ENCODE peak calls at places on chromosomes 7 and 10, in ten cellular contexts. B is astrocyte, Z is PC-3, C is thoracic aorta, W is A549, V is nephron progenitor cell, T is AG04450, Q is cardiac muscle cell, U is neural progenitor cell, X is body of pancreas. A is an unnamed sample.

GRCh38 chr10:36366843-36367242 is 724.7 kb upstream of the FZD8 start:
- DNase-seq in B (peak; percentile 11), X (no peak), T (no peak), W (no peak), Q (peak; percentile 25), Z (no peak), U (no peak), C (no peak), V (no peak), A (no peak)

GRCh38 chr10:33365871-33366411 is 31.5 kb upstream of the NRP1 start:
- DNase-seq in T (peak; percentile 76), X (no peak), Q (peak; percentile 85), C (no peak), U (no peak), Z (peak; percentile 100), W (peak; percentile 21), B (peak; percentile 98), V (no peak), A (no peak)

GRCh38 chr7:98805956-98806838 is 63.6 kb downstream of the TMEM130 start:
- DNase-seq in C (no peak), B (no peak), Z (no peak), Q (no peak), X (no peak), U (no peak), V (no peak), T (no peak), W (no peak), A (no peak)

GRCh38 chr7:82624337-82624736 is 180.8 kb upstream of the CACNA2D1 start:
- DNase-seq in B (peak; percentile 99), C (no peak), Z (peak; percentile 6), U (no peak), X (no peak), T (peak; percentile 74), Q (peak; percentile 86), W (no peak), V (no peak), A (no peak)

GRCh38 chr7:156474241-156474743 is 166.3 kb upstream of the RNF32 start:
- DNase-seq in X (no peak), B (peak; percentile 82), C (no peak), T (peak; percentile 41), W (peak; percentile 27), U (no peak), V (no peak), Q (no peak), Z (peak; percentile 79), A (no peak)

GRCh38 chr7:101108961-101109360 is 17.9 kb upstream of the SERPINE1 start:
- DNase-seq in W (peak; percentile 53), V (no peak), Q (no peak), B (no peak), U (no peak), C (no peak), X (no peak), T (no peak), Z (peak; percentile 91), A (no peak)

GRCh38 chr7:117997862-117998825 is 124.9 kb upstream of the CTTNBP2 start:
- DNase-seq in Z (peak; percentile 78), Q (no peak), V (no peak), X (no peak), B (peak; percentile 42), T (no peak), U (no peak), C (no peak), W (no peak), A (no peak)

GRCh38 chr7:28348631-28349030 is 63.7 kb upstream of the CREB5 start:
- DNase-seq in Q (no peak), Z (peak; percentile 48), B (no peak), U (no peak), V (no peak), W (no peak), C (no peak), X (peak; percentile 26), T (no peak), A (no peak)

GRCh38 chr10:90352288-90352687 is 505.6 kb downstream of the HTR7 start:
- DNase-seq in U (peak; percentile 8), B (no peak), T (no peak), Q (peak; percentile 14), W (no peak), Z (no peak), X (no peak), C (no peak), V (no peak), A (no peak)

GRCh38 chr7:157425137-157425731 is 88.4 kb downstream of the DNAJB6 start:
- DNase-seq in U (no peak), V (no peak), C (no peak), Q (no peak), Z (no peak), W (no peak), T (no peak), B (no peak), X (no peak), A (no peak)

GRCh38 chr7:140512317-140513000 is 33.2 kb upstream of the MKRN1 start:
- DNase-seq in T (no peak), C (no peak), U (no peak), W (peak; percentile 35), Q (peak; percentile 12), V (no peak), X (peak; percentile 71), B (no peak), Z (peak; percentile 67), A (no peak)

GRCh38 chr7:132092106-132092505 is 484.2 kb downstream of the PLXNA4 start:
- DNase-seq in X (no peak), B (no peak), V (no peak), Q (no peak), C (no peak), W (no peak), Z (peak; percentile 7), U (no peak), T (no peak), A (no peak)

GRCh38 chr10:57621466-57621865 is 646.2 kb downstream of the IPMK start:
- DNase-seq in X (no peak), W (no peak), Z (no peak), U (no peak), C (no peak), B (no peak), Q (no peak), V (no peak), T (no peak), A (no peak)

GRCh38 chr10:34615770-34616169 is 199.3 kb downstream of the PARD3 start:
- DNase-seq in T (no peak), W (no peak), Q (no peak), V (no peak), B (peak; percentile 28), C (no peak), Z (no peak), U (no peak), X (no peak), A (no peak)

GRCh38 chr7:36129048-36129534 is 24.0 kb upstream of the EEPD1 start:
- DNase-seq in T (no peak), C (no peak), B (peak; percentile 69), V (no peak), U (no peak), W (peak; percentile 66), Z (peak; percentile 69), Q (peak; percentile 65), X (peak; percentile 68), A (no peak)

GRCh38 chr10:86945361-86946214 is 11.8 kb downstream of the MMRN2 start:
- DNase-seq in V (peak; percentile 49), U (peak; percentile 79), C (peak; percentile 3), X (peak; percentile 46), Q (peak; percentile 33), T (no peak), Z (no peak), W (no peak), B (no peak), A (no peak)

GRCh38 chr7:44046321-44047061 is 2.0 kb downstream of the DBNL start:
- DNase-seq in C (no peak), T (no peak), U (no peak), W (no peak), B (no peak), Z (no peak), Q (no peak), V (no peak), X (no peak), A (no peak)

DNA sequence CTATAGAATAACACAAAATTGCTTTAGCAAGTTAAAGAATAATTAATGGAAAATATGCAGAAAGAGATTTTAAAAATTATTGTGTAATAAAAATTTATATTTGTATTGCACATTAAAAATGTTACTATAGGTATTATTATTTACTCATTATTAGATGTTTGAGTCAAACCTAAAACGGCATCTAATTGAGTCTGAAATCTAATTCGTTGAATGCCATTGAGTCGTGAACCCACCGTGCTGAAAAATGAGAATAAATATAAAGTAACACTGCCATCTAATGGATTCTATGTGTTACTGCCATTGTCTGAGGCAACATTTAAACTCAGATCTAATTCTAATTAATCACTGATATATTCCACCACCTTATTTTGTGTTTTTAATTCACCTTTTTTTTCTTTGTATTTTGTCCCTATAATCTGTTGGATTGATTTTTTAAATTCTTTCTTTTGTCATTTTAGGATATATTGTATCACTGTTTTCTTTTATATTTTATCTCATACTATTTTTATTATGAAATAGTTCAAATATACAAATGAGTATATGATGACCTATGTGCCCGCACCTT is 62.2 kb downstream of the SAMD9 start:
- DNase-seq in Z (peak; percentile 63), W (peak; percentile 30), B (peak; percentile 18), C (no peak), X (no peak), V (no peak), T (no peak), Q (peak; percentile 64), U (peak; percentile 62), A (no peak)
- TF ChIP-seq CTCF in Z (peak; percentile 72), W (peak; percentile 89), B (peak; percentile 75), C (peak; percentile 78), X (peak; percentile 92), V (peak; percentile 75), T (peak; percentile 64), Q (peak; percentile 61), U (peak; percentile 81), A (peak; percentile 90)

GRCh38 chr7:148286150-148286549 is 304.4 kb upstream of the C7orf33 start:
- DNase-seq in T (no peak), U (peak; percentile 48), X (no peak), Q (peak; percentile 10), V (no peak), B (no peak), W (no peak), C (no peak), Z (peak; percentile 54), A (no peak)
- TF ChIP-seq CTCF in T (no peak), U (peak; percentile 68), X (peak; percentile 26), Q (peak; percentile 38), V (peak; percentile 37), B (peak; percentile 33), W (peak; percentile 42), C (no peak), Z (peak; percentile 69), A (peak; percentile 65)

GRCh38 chr7:8035647-8036518 is 67.3 kb downstream of the GLCCI1 start:
- DNase-seq in Z (peak; percentile 41), U (peak; percentile 29), W (no peak), X (no peak), T (peak; percentile 20), B (peak; percentile 10), C (no peak), V (no peak), Q (peak; percentile 50), A (no peak)
- TF ChIP-seq CTCF in Z (peak; percentile 74), U (peak; percentile 56), W (peak; percentile 37), X (peak; percentile 54), T (peak; percentile 64), B (peak; percentile 39), C (no peak), V (peak; percentile 34), Q (peak; percentile 58), A (peak; percentile 57)

DNA sequence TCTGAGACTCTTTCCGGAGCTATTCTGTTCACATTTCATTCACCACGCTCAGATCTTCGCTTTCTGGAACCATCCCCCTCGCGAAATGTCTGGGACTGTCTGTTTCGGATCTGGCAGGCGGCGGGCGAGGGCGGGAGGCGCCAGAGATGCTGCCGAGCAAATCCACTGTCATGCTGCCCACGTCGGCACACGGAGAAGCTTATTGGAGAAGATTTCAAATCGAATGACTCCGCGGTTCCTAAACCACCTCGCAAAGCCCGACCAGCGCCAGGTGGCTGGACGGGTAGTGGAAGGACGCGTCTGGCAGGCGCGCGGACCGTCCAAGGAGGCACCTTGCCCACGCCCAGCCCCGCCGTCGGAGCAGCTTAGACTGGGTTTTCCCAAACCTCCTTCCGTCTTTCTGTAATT is 1.6 kb upstream of the OSBPL3 start:
- DNase-seq in B (peak; percentile 70), Q (peak; percentile 38), T (no peak), X (peak; percentile 57), V (peak; percentile 38), U (peak; percentile 57), C (no peak), W (peak; percentile 19), Z (peak; percentile 58), A (peak; percentile 12)
- TF ChIP-seq CTCF in B (no peak), Q (no peak), T (no peak), X (no peak), V (no peak), U (no peak), C (no peak), W (no peak), Z (no peak), A (no peak)